ENCODE peak calls at places on chromosomes 12 and 14, in four cellular contexts. C, D, M and U are unnamed samples.

GRCh38 chr14:68340262-68340661 is 452.6 kb downstream of the ZFP36L1 start:
- DNase-seq in D (no peak), C (no peak), M (no peak), U (no peak)

GRCh38 chr14:38065101-38065762 is 142.5 kb upstream of the SSTR1 start:
- DNase-seq in C (no peak), M (no peak), D (no peak), U (no peak)

GRCh38 chr14:20413785-20414117 is 450 bp upstream of the TEP1 start:
- DNase-seq in C (no peak), M (no peak), D (peak), U (no peak)

GRCh38 chr12:96985515-96986362 is 78.7 kb downstream of the NEDD1 start:
- DNase-seq in D (peak), M (no peak), C (no peak), U (no peak)

GRCh38 chr12:6827982-6828670 is at the start of gene P3H3:
- DNase-seq in M (no peak), C (no peak), D (peak), U (no peak)

GRCh38 chr12:93686572-93687365 is 9.6 kb downstream of the CRADD start:
- DNase-seq in M (no peak), C (no peak), D (no peak), U (no peak)

GRCh38 chr12:90940872-90941499 is 14.0 kb downstream of the CCER1 start:
- DNase-seq in C (no peak), M (no peak), D (peak), U (no peak)

GRCh38 chr14:95531473-95531872 is 3.4 kb upstream of the GLRX5 start:
- DNase-seq in D (no peak), M (peak), C (no peak), U (no peak)

GRCh38 chr14:66268802-66269334 is 217.3 kb upstream of the CCDC196 start:
- DNase-seq in D (no peak), C (no peak), M (no peak), U (no peak)

GRCh38 chr14:72528059-72528950 is 365.6 kb downstream of the DPF3 start:
- DNase-seq in C (no peak), D (no peak), M (no peak), U (no peak)

GRCh38 chr12:1799882-1800645 is 20.3 kb upstream of the LRTM2 start:
- DNase-seq in D (no peak), C (peak), M (no peak), U (no peak)

GRCh38 chr12:1801285-1801975 is 18.9 kb upstream of the LRTM2 start:
- DNase-seq in M (no peak), D (no peak), C (peak), U (no peak)

GRCh38 chr12:1799068-1799881 is 21.1 kb upstream of the LRTM2 start:
- DNase-seq in C (peak), M (no peak), D (no peak), U (peak)

GRCh38 chr12:1798734-1799067 is 21.7 kb upstream of the LRTM2 start:
- DNase-seq in D (no peak), C (peak), M (no peak), U (peak)

GRCh38 chr12:1800646-1801284 is 19.6 kb upstream of the LRTM2 start:
- DNase-seq in M (no peak), C (peak), D (peak), U (no peak)
- TF ChIP-seq CTCF in M (peak), C (peak), D (peak), U (peak)

GRCh38 chr12:43805857-43806736 is at the start of gene TWF1:
- DNase-seq in C (peak), D (peak), M (no peak), U (peak)
- TF ChIP-seq CTCF in C (peak), D (peak), M (peak), U (peak)

DNA sequence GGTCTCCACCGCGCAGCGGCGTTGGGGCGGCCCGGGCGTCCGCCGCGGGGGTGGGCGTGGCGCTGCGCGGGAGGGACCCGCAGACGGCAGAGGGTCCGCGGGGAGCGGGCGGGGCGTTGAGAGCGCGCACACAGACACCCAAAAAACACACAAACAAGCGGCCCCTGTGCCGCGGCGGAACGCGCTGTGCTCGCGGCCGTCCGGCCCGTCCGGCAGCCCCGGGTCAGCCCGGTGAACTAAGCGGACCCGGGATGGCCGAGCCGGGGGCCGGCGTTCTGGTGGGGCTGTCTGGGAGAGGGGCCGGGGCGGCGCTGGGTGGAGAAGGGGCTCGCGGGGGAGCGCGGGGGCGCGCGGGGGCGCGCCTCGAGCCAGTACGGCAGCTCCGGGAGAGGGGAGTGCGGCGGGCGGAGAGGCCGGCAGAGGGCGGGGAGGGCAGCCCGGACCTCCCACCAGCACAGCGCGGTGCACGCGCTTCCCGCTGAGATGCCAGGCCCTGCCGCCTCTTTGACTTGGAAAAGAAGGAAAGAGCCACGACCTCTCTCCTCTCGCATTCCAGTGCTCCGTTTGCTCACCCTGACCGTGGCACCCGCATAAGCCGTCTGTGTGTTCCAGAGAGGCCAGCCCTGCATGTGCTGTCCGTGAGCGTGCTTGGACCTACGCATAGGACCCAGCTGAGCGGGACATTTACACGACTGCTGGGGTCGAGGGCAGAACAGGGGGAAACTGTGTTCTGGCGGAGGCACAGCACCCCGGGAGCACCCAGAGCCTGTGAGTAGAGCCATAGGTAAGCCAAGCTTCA is 10.3 kb downstream of the SLC6A12 start:
- DNase-seq in D (peak), M (no peak), C (no peak), U (no peak)
- TF ChIP-seq CTCF in D (peak), M (peak), C (peak), U (peak)

GRCh38 chr14:90461425-90461824 is 64.6 kb downstream of the CALM1 start:
- DNase-seq in D (no peak), C (peak), M (no peak), U (no peak)
- TF ChIP-seq CTCF in D (no peak), C (no peak), M (no peak), U (no peak)

DNA sequence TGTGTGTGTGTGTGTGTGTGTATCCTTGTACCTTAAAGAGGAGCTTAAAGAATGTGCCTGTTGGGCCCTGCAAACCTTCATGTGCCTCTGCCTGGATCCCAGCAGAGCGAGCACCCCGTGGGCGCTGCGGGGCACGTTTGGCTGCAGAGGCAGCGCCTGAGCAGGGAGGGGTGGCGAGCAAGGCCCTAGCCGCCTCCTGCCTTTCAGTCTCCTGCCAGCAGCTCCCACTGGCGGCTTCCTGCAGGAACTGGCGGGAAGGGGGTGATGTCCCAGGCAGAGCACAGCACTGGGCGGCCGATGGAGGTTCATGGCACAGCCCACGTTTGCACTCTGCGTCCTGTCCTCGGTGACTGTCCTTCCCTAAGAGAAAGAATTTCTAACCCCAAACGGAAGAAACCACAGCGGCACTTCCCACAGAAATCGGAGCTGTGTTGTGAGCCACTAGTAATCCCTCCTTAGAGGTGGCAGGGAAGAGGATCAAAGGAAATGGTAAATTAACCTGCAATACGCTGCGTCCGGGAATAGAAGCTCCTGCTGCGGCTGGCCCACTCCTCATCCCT is 19.8 kb downstream of the ZBTB42 start:
- DNase-seq in D (peak), M (peak), C (no peak), U (peak)
- TF ChIP-seq CTCF in D (peak), M (peak), C (peak), U (peak)

DNA sequence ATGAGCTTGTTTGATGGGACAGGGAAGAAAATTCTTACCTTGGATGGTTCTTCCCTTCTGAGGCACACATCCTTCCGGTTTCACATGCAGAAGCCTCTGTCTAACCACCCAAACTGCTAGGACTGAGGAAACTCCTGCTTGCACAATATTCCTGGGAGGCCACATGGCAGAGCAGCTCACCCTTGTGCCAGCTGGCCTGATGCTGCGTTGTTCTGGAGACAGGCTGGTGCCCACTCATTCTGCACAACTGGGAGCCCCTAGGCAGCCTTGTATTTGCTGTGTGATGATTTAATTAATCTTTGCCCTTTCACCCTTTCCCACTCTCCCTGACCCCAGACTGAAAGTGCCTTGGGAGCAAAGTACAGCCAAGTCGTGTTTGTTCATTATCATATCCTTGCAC is 130.8 kb downstream of the RTN1 start:
- DNase-seq in C (no peak), M (no peak), D (no peak), U (no peak)
- TF ChIP-seq CTCF in C (no peak), M (no peak), D (no peak), U (no peak)

GRCh38 chr12:107760817-107761501 is at the start of gene PRDM4:
- DNase-seq in C (peak), M (peak), D (peak), U (peak)
- TF ChIP-seq CTCF in C (peak), M (no peak), D (no peak), U (peak)

GRCh38 chr12:54017027-54017788 is 8.4 kb downstream of the HOXC8 start:
- DNase-seq in C (no peak), M (no peak), D (no peak), U (no peak)
- TF ChIP-seq CTCF in C (no peak), M (no peak), D (no peak), U (no peak)

DNA sequence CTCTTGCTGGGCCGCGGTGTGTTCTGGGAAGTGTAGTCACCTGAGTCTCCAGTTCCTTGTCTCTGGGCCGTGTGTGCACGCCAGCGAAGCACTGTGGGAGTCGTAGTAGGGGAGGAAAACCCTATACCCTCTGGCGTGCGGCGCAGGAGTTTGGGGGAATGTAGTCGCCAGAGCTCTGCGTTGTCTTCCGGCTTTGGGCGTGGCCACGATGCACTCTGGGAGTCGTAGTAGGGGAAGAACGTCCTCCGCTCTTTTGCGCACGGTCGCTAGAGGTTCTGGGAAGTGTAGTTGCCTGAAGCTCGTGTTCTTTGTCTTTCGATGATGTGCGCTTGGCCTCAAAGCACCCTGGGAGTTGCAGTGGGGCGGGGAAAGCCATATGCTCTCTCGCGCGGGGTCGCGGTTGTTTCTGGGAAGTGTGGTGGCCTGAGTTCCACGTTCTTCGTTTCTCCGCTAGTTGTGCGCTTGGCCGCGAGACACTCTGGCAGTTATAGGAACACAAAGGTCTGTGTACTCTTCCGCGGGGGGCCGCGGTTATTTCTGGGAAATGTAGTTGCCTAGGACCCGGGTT is 588 bp upstream of the ZNF140 start:
- DNase-seq in C (peak), D (peak), M (peak), U (peak)
- TF ChIP-seq CTCF in C (no peak), D (peak), M (peak), U (no peak)

DNA sequence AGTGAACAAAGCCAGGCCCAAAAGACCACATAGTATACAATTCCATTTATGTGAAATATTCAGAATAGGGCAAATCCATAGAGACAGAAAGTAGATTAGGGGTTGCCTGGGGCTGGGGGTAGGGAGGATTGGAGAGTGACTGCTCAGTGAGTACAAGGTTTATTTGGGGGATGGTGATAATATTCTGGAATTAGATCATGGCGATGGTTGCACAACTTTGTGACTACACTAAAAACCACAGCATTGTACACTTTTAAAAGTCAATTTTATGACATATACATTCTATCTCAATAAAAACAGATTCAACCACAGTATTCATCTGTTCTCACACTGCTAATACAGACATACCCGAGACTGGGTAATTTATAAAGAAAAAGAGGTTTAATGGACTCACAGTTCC is 68.7 kb upstream of the MAP1LC3B2 start:
- DNase-seq in D (no peak), C (no peak), M (no peak), U (no peak)
- TF ChIP-seq CTCF in D (no peak), C (no peak), M (no peak), U (no peak)